ENCODE peak calls at places on chromosomes 12 and 14, in eight cellular contexts. X is lung, U is GM20000, A is heart left ventricle, P is mesothelial cell of epicardium, Y is HFFc6, T is lower leg skin, V is progenitor cell of endocrine pancreas. W is an unnamed sample.

GRCh38 chr12:40208707-40209106 is 16.1 kb upstream of the LRRK2 start:
- DNase-seq in X (no peak), U (no peak), A (no peak), P (no peak), Y (no peak), T (no peak), V (no peak), W (peak; percentile 78)

GRCh38 chr12:89364058-89364457 is 11.8 kb upstream of the DUSP6 start:
- DNase-seq in X (no peak), U (no peak), A (no peak), P (no peak), Y (no peak), T (no peak), V (no peak), W (no peak)

GRCh38 chr14:84857571-84857970 is 672.4 kb upstream of the FLRT2 start:
- DNase-seq in X (no peak), U (no peak), A (no peak), P (no peak), Y (no peak), T (no peak), V (no peak), W (no peak)

GRCh38 chr14:69625299-69626131 is 14.1 kb downstream of the SUSD6 start:
- DNase-seq in X (peak; percentile 58), U (peak; percentile 69), A (peak; percentile 69), P (no peak), Y (no peak), T (peak; percentile 92), V (no peak), W (peak; percentile 71)

GRCh38 chr14:30375280-30375892 is 183.6 kb upstream of the G2E3 start:
- DNase-seq in X (peak; percentile 35), U (peak; percentile 66), A (peak; percentile 27), P (peak; percentile 65), Y (peak; percentile 25), T (peak; percentile 87), V (peak; percentile 44), W (peak; percentile 61)

GRCh38 chr14:77580477-77580876 is 36.0 kb downstream of the SPTLC2 start:
- DNase-seq in X (no peak), U (no peak), A (no peak), P (no peak), Y (no peak), T (no peak), V (no peak), W (no peak)

GRCh38 chr12:182381-182883 is 31.5 kb downstream of the SLC6A12 start:
- DNase-seq in X (no peak), U (no peak), A (peak; percentile 50), P (no peak), Y (peak; percentile 79), T (no peak), V (no peak), W (peak; percentile 87)

GRCh38 chr14:65134651-65135579 is 32.6 kb upstream of the MAX start:
- DNase-seq in X (no peak), U (no peak), A (no peak), P (no peak), Y (no peak), T (no peak), V (no peak), W (no peak)

GRCh38 chr12:114918535-114919233 is 234.7 kb upstream of the TBX3 start:
- DNase-seq in X (no peak), U (no peak), A (no peak), P (no peak), Y (peak; percentile 75), T (no peak), V (no peak), W (no peak)

GRCh38 chr12:92370828-92371227 is 225.2 kb upstream of the BTG1 start:
- DNase-seq in X (no peak), U (peak; percentile 12), A (no peak), P (no peak), Y (no peak), T (no peak), V (no peak), W (no peak)

GRCh38 chr14:36408388-36408787 is 88.0 kb upstream of the MBIP start:
- DNase-seq in X (no peak), U (no peak), A (no peak), P (no peak), Y (no peak), T (no peak), V (no peak), W (no peak)

GRCh38 chr12:80441921-80442320 is 2.1 kb upstream of the PTPRQ start:
- DNase-seq in X (no peak), U (no peak), A (no peak), P (no peak), Y (peak; percentile 73), T (no peak), V (no peak), W (no peak)

GRCh38 chr14:40119765-40120164 is 687.5 kb upstream of the FBXO33 start:
- DNase-seq in X (no peak), U (peak; percentile 7), A (no peak), P (no peak), Y (no peak), T (no peak), V (no peak), W (no peak)

GRCh38 chr14:24145700-24146621 is at the start of gene PSME2:
- DNase-seq in X (no peak), U (no peak), A (no peak), P (no peak), Y (peak; percentile 57), T (no peak), V (no peak), W (peak; percentile 33)

GRCh38 chr12:119940881-119941280 is 48.2 kb upstream of the BICDL1 start:
- DNase-seq in X (no peak), U (no peak), A (no peak), P (no peak), Y (peak; percentile 73), T (no peak), V (no peak), W (no peak)

GRCh38 chr14:95437715-95438114 is 78.7 kb downstream of the SYNE3 start:
- DNase-seq in X (no peak), U (no peak), A (no peak), P (no peak), Y (no peak), T (no peak), V (no peak), W (no peak)

GRCh38 chr12:109888179-109889020 is 8.1 kb upstream of the GLTP start:
- DNase-seq in X (no peak), U (no peak), A (no peak), P (no peak), Y (peak; percentile 99), T (no peak), V (no peak), W (peak; percentile 84)

DNA sequence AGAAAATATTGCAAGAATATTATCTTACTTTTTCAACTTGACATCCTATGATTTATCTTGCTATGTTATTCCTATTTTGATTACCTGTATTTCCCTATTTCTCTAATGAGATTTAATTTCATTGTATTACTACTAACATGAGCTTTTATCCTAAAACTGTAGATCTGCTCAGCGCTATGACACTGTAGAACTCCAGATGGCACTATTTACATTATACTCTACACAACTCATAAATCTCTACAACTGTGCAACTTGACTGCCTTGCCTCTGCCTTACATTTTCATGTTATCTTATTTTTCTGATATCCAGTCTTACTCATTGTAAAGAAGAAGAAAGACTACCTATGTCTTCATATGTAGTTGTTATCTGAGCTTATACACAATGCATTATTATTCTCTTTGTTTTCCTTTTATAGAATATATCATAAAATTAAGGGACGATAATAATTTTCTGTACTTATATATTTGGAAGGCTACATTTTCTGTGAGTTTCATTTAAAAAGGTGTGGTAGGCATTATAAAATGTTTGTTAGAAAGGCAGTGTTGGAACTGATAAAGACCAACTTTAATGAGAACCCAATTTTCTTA is 24.1 kb downstream of the NUP37 start:
- DNase-seq in X (no peak), U (peak; percentile 21), A (no peak), P (no peak), Y (peak; percentile 37), T (no peak), V (no peak), W (peak; percentile 49)
- TF ChIP-seq CTCF in X (no peak), U (peak; percentile 26), A (peak; percentile 41), P (no peak), Y (peak; percentile 72), T (no peak), V (peak; percentile 42), W (peak; percentile 65)

DNA sequence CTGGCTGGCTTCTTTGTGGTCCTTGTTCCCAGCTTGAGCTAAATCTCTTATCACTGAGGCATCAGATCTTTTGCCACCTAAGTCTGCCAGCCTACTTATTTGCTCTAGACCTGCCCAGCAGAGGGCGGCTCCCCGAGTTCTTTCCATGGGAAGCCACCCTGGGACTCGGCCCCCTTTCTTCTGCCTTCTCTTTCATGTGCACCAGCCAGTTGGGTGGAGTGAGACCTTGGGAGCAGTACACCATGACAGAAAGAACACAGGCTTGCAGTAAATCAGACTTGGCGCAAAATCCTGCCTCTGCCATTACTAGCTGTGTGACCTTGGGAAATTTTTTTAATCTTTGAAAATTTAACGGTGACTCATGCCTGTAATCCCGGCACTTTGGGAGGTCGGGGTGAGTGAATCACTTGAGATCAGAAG is 7.4 kb downstream of the SMAGP start:
- DNase-seq in X (no peak), U (no peak), A (no peak), P (no peak), Y (peak; percentile 52), T (no peak), V (no peak), W (peak; percentile 72)
- TF ChIP-seq CTCF in X (no peak), U (peak; percentile 7), A (peak; percentile 10), P (no peak), Y (peak; percentile 73), T (no peak), V (peak; percentile 18), W (peak; percentile 41)

DNA sequence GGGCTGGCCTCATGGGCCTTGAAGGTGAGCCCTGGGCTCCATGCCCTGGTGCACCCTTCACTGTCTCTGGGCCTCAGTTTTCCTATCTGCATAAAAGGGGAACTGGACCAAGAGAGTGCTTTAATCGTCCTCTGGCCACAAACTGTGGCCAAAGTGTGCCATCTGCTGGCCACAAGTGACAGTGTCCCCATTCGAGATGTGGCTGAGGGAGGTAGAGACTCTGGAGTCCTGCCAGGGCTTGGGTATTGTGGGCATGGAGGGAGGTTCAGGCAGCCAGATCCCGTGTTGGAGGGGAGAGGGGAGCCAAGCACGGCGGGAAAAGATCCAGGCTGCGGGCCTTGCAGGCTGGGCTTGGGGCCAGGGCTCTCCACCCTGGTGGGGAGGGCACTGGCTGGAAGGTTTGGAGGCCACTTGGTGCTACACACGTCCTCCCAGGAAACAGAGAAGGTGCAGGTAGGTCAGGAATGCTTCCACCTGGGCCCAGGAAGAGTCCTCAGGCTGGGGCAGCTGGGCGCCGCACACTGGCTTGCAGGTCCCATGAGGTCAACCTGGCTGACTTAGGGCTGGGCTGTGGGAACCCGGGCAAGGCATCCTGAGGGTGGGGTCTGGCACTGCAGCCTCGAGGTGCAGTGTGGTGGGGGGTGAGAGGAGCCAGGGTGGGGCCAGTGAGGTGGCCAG is 7.3 kb upstream of the KIF26A start:
- DNase-seq in X (peak; percentile 62), U (peak; percentile 70), A (peak; percentile 66), P (peak; percentile 61), Y (peak; percentile 15), T (peak; percentile 85), V (no peak), W (peak; percentile 55)
- TF ChIP-seq CTCF in X (peak; percentile 61), U (peak; percentile 47), A (peak; percentile 68), P (peak; percentile 74), Y (peak; percentile 80), T (no peak), V (peak; percentile 76), W (peak; percentile 68)

DNA sequence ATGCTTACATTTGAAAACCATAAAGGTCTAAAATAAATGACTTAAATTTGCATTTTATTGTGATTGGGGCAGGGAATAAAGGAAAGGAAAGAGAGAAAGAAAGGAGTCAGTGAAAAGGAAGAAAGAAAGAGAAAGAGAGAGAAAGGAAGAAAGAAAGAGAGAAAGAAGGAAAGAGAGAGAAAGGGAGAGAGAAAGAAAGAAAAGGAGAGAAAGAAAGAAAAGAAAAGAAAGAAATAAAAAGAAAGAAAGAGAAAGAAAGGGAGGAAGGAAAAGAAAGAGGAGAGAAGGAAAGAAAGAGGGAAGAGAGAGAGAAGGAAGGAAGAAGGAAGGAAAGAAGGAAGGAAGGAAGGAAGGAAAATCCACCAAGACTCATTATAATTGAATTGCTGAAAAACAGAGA is 222.8 kb downstream of the RMST start:
- DNase-seq in X (no peak), U (no peak), A (no peak), P (no peak), Y (no peak), T (no peak), V (no peak), W (no peak)
- TF ChIP-seq CTCF in X (no peak), U (no peak), A (no peak), P (no peak), Y (no peak), T (no peak), V (no peak), W (no peak)